ENCODE peak calls at places on chromosomes 3 and 15, in six cellular contexts. One of them, this sample, is unnamed.

GRCh38 chr3:140898340-140899180 is 43.1 kb upstream of the SLC25A36 start:
- DNase-seq in endothelial cell of umbilical vein: peak
- DNase-seq in HL-60: peak
- DNase-seq in mucosa of descending colon: no peak
- DNase-seq in fibroblast of lung: peak
- DNase-seq in H1: no peak
- DNase-seq in this sample: no peak

GRCh38 chr3:152073267-152073666 is 195.5 kb upstream of the MBNL1 start:
- DNase-seq in endothelial cell of umbilical vein: peak
- DNase-seq in HL-60: no peak
- DNase-seq in mucosa of descending colon: no peak
- DNase-seq in fibroblast of lung: peak
- DNase-seq in H1: no peak
- DNase-seq in this sample: no peak

GRCh38 chr15:69755571-69756310 is 303.1 kb downstream of the RPLP1 start:
- DNase-seq in endothelial cell of umbilical vein: no peak
- DNase-seq in HL-60: peak
- DNase-seq in mucosa of descending colon: peak
- DNase-seq in fibroblast of lung: peak
- DNase-seq in H1: no peak
- DNase-seq in this sample: peak

GRCh38 chr15:68789921-68790575 is 30.6 kb downstream of the ANP32A start:
- DNase-seq in endothelial cell of umbilical vein: peak
- DNase-seq in HL-60: no peak
- DNase-seq in mucosa of descending colon: no peak
- DNase-seq in fibroblast of lung: peak
- DNase-seq in H1: no peak
- DNase-seq in this sample: no peak

GRCh38 chr3:129577356-129577755 is 29.1 kb downstream of the PLXND1 start:
- DNase-seq in endothelial cell of umbilical vein: no peak
- DNase-seq in HL-60: peak
- DNase-seq in mucosa of descending colon: peak
- DNase-seq in fibroblast of lung: no peak
- DNase-seq in H1: no peak
- DNase-seq in this sample: no peak

GRCh38 chr3:10637342-10637741 is 132.0 kb upstream of the ATP2B2 start:
- DNase-seq in endothelial cell of umbilical vein: no peak
- DNase-seq in HL-60: no peak
- DNase-seq in mucosa of descending colon: no peak
- DNase-seq in fibroblast of lung: no peak
- DNase-seq in H1: no peak
- DNase-seq in this sample: no peak

GRCh38 chr15:38254065-38254883 is 1.6 kb downstream of the SPRED1 start:
- DNase-seq in endothelial cell of umbilical vein: peak
- DNase-seq in HL-60: peak
- DNase-seq in mucosa of descending colon: peak
- DNase-seq in fibroblast of lung: peak
- DNase-seq in H1: no peak
- DNase-seq in this sample: peak

GRCh38 chr15:33211409-33211808 is 16.9 kb upstream of the FMN1 start:
- DNase-seq in endothelial cell of umbilical vein: no peak
- DNase-seq in HL-60: no peak
- DNase-seq in mucosa of descending colon: no peak
- DNase-seq in fibroblast of lung: no peak
- DNase-seq in H1: no peak
- DNase-seq in this sample: no peak

GRCh38 chr3:56806407-56806806 is 4.7 kb upstream of the ARHGEF3 start:
- DNase-seq in endothelial cell of umbilical vein: no peak
- DNase-seq in HL-60: no peak
- DNase-seq in mucosa of descending colon: no peak
- DNase-seq in fibroblast of lung: no peak
- DNase-seq in H1: no peak
- DNase-seq in this sample: no peak

GRCh38 chr3:52310861-52311566 is 5.1 kb upstream of the DNAH1 start:
- DNase-seq in endothelial cell of umbilical vein: no peak
- DNase-seq in HL-60: no peak
- DNase-seq in mucosa of descending colon: no peak
- DNase-seq in fibroblast of lung: no peak
- DNase-seq in H1: no peak
- DNase-seq in this sample: no peak

GRCh38 chr15:83449250-83449671 is 2.1 kb downstream of the SH3GL3 start:
- DNase-seq in endothelial cell of umbilical vein: no peak
- DNase-seq in HL-60: no peak
- DNase-seq in mucosa of descending colon: no peak
- DNase-seq in fibroblast of lung: no peak
- DNase-seq in H1: no peak
- DNase-seq in this sample: no peak

GRCh38 chr15:99447497-99448371 is 118.0 kb upstream of the MEF2A start:
- DNase-seq in endothelial cell of umbilical vein: peak
- DNase-seq in HL-60: no peak
- DNase-seq in mucosa of descending colon: peak
- DNase-seq in fibroblast of lung: no peak
- DNase-seq in H1: no peak
- DNase-seq in this sample: no peak

GRCh38 chr15:85579011-85579701 is 198.8 kb downstream of the AKAP13 start:
- DNase-seq in endothelial cell of umbilical vein: peak
- DNase-seq in HL-60: peak
- DNase-seq in mucosa of descending colon: peak
- DNase-seq in fibroblast of lung: no peak
- DNase-seq in H1: no peak
- DNase-seq in this sample: no peak

GRCh38 chr3:49607105-49607591 is 52.9 kb downstream of the BSN start:
- DNase-seq in endothelial cell of umbilical vein: peak
- DNase-seq in HL-60: no peak
- DNase-seq in mucosa of descending colon: no peak
- DNase-seq in fibroblast of lung: no peak
- DNase-seq in H1: no peak
- DNase-seq in this sample: no peak

GRCh38 chr3:58072046-58072445 is 63.8 kb downstream of the FLNB start:
- DNase-seq in endothelial cell of umbilical vein: no peak
- DNase-seq in HL-60: no peak
- DNase-seq in mucosa of descending colon: no peak
- DNase-seq in fibroblast of lung: peak
- DNase-seq in H1: no peak
- DNase-seq in this sample: no peak

GRCh38 chr3:128155614-128156360 is 2.5 kb downstream of the EEFSEC start:
- DNase-seq in endothelial cell of umbilical vein: no peak
- DNase-seq in HL-60: peak
- DNase-seq in mucosa of descending colon: no peak
- DNase-seq in fibroblast of lung: no peak
- DNase-seq in H1: no peak
- DNase-seq in this sample: no peak

GRCh38 chr3:124362418-124362817 is 367.8 kb upstream of the UMPS start:
- DNase-seq in endothelial cell of umbilical vein: no peak
- DNase-seq in HL-60: no peak
- DNase-seq in mucosa of descending colon: no peak
- DNase-seq in fibroblast of lung: no peak
- DNase-seq in H1: no peak
- DNase-seq in this sample: no peak

GRCh38 chr3:46383946-46384330 is 13.2 kb downstream of the CCR5 start:
- DNase-seq in endothelial cell of umbilical vein: no peak
- DNase-seq in HL-60: no peak
- DNase-seq in mucosa of descending colon: no peak
- DNase-seq in fibroblast of lung: no peak
- DNase-seq in H1: no peak
- DNase-seq in this sample: no peak

GRCh38 chr3:126126811-126127431 is 43.0 kb upstream of the SLC41A3 start:
- DNase-seq in endothelial cell of umbilical vein: no peak
- DNase-seq in HL-60: no peak
- DNase-seq in mucosa of descending colon: peak
- DNase-seq in fibroblast of lung: no peak
- DNase-seq in H1: no peak
- DNase-seq in this sample: peak

GRCh38 chr3:194869482-194870169 is 183.9 kb downstream of the FAM43A start:
- DNase-seq in endothelial cell of umbilical vein: peak
- DNase-seq in HL-60: no peak
- DNase-seq in mucosa of descending colon: no peak
- DNase-seq in fibroblast of lung: peak
- DNase-seq in H1: no peak
- DNase-seq in this sample: no peak
- TF ChIP-seq CTCF in endothelial cell of umbilical vein: no peak
- TF ChIP-seq CTCF in HL-60: no peak
- TF ChIP-seq CTCF in mucosa of descending colon: no peak
- TF ChIP-seq CTCF in fibroblast of lung: no peak
- TF ChIP-seq CTCF in H1: peak
- TF ChIP-seq CTCF in this sample: no peak

DNA sequence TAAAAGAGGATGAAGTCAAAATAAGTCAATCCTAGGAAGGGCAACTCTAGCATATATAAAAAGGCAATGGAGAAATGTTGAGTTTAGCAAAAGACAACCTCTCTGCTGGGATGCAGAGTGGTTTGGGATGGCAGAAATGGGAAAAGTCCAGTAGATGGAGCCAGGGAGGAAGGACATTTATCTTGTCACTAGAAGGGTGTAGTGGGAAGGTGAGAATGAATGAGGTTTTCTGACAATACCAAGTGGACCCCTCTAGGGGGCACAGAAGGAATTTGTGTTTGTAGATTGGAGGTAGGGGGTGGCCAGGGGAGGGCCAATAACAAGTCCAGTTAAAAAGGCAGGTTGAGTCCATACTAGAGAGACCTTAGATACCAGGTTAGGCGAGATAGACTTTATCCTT is 80.0 kb downstream of the THSD4 start:
- DNase-seq in endothelial cell of umbilical vein: no peak
- DNase-seq in HL-60: no peak
- DNase-seq in mucosa of descending colon: no peak
- DNase-seq in fibroblast of lung: no peak
- DNase-seq in H1: no peak
- DNase-seq in this sample: no peak
- TF ChIP-seq CTCF in endothelial cell of umbilical vein: peak
- TF ChIP-seq CTCF in HL-60: no peak
- TF ChIP-seq CTCF in mucosa of descending colon: no peak
- TF ChIP-seq CTCF in fibroblast of lung: no peak
- TF ChIP-seq CTCF in H1: no peak
- TF ChIP-seq CTCF in this sample: no peak

GRCh38 chr15:41573396-41573795 is 14.4 kb downstream of the TYRO3 start:
- DNase-seq in endothelial cell of umbilical vein: no peak
- DNase-seq in HL-60: no peak
- DNase-seq in mucosa of descending colon: no peak
- DNase-seq in fibroblast of lung: no peak
- DNase-seq in H1: no peak
- DNase-seq in this sample: no peak

GRCh38 chr15:41568350-41569017 is 9.5 kb downstream of the TYRO3 start:
- DNase-seq in endothelial cell of umbilical vein: peak
- DNase-seq in HL-60: no peak
- DNase-seq in mucosa of descending colon: no peak
- DNase-seq in fibroblast of lung: no peak
- DNase-seq in H1: peak
- DNase-seq in this sample: no peak

GRCh38 chr15:41572866-41573265 is 13.9 kb downstream of the TYRO3 start:
- DNase-seq in endothelial cell of umbilical vein: no peak
- DNase-seq in HL-60: no peak
- DNase-seq in mucosa of descending colon: no peak
- DNase-seq in fibroblast of lung: no peak
- DNase-seq in H1: no peak
- DNase-seq in this sample: no peak

GRCh38 chr15:41571948-41572347 is 12.9 kb downstream of the TYRO3 start:
- DNase-seq in endothelial cell of umbilical vein: no peak
- DNase-seq in HL-60: no peak
- DNase-seq in mucosa of descending colon: no peak
- DNase-seq in fibroblast of lung: no peak
- DNase-seq in H1: no peak
- DNase-seq in this sample: no peak

DNA sequence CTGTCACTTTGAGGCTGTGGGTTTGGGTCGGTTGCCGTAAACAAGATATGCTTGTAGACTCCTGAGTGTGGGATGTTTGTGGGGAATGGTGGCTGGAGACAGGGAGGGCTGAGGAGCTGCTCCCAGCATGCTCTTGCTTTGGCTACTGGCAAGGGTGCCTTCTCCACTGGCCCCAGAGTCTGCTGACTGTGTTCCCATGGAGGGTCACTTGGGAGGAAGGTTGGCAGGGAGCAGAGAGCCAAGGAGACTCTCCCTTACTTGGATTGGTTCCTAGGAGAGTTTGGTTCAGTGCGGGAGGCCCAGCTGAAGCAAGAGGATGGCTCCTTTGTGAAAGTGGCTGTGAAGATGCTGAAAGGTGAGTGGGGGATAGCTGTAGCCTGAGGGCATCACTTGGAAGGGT is 11.8 kb downstream of the TYRO3 start:
- DNase-seq in endothelial cell of umbilical vein: no peak
- DNase-seq in HL-60: no peak
- DNase-seq in mucosa of descending colon: no peak
- DNase-seq in fibroblast of lung: no peak
- DNase-seq in H1: no peak
- DNase-seq in this sample: no peak
- TF ChIP-seq CTCF in endothelial cell of umbilical vein: no peak
- TF ChIP-seq CTCF in HL-60: no peak
- TF ChIP-seq CTCF in mucosa of descending colon: no peak
- TF ChIP-seq CTCF in fibroblast of lung: no peak
- TF ChIP-seq CTCF in H1: no peak
- TF ChIP-seq CTCF in this sample: no peak

GRCh38 chr3:30544811-30545210 is 61.6 kb upstream of the TGFBR2 start:
- DNase-seq in endothelial cell of umbilical vein: peak
- DNase-seq in HL-60: no peak
- DNase-seq in mucosa of descending colon: no peak
- DNase-seq in fibroblast of lung: peak
- DNase-seq in H1: no peak
- DNase-seq in this sample: no peak
- TF ChIP-seq CTCF in endothelial cell of umbilical vein: no peak
- TF ChIP-seq CTCF in HL-60: no peak
- TF ChIP-seq CTCF in mucosa of descending colon: no peak
- TF ChIP-seq CTCF in fibroblast of lung: no peak
- TF ChIP-seq CTCF in H1: no peak
- TF ChIP-seq CTCF in this sample: no peak

This sample was measured in CD14-positive monocyte.